ENCODE peak calls at places on chromosomes 2 and 18, in seven cellular contexts. E is stimulated activated CD4-positive, alpha-beta T cell treated with anti-CD3 and anti-CD28 coated beads, Interleukin-15, amount 100 ng/mL, for 1 hour; Y is HAP-1; R is SW480; Z is AG10803; P is NCI-H1417; H is activated naive CD4-positive, alpha-beta T cell. Q is an unnamed sample.

GRCh38 chr2:175123254-175123653 is 44.7 kb downstream of the ATF2 start:
- DNase-seq in E (no peak), Y (no peak), R (no peak), Z (no peak), P (no peak), H (no peak), Q (no peak)

GRCh38 chr2:68478688-68479087 is 11.3 kb downstream of the APLF start:
- DNase-seq in E (no peak), Y (no peak), R (no peak), Z (no peak), P (no peak), H (no peak), Q (no peak)

GRCh38 chr18:63444567-63444966 is 22.3 kb upstream of the VPS4B start:
- DNase-seq in E (no peak), Y (no peak), R (no peak), Z (peak; percentile 91), P (no peak), H (no peak), Q (no peak)

GRCh38 chr2:28338046-28338753 is 54.5 kb upstream of the FOSL2 start:
- DNase-seq in E (no peak), Y (no peak), R (peak; percentile 59), Z (peak; percentile 98), P (no peak), H (no peak), Q (no peak)

GRCh38 chr2:59530258-59530657 is 1023.2 kb downstream of the BCL11A start:
- DNase-seq in E (no peak), Y (no peak), R (no peak), Z (no peak), P (no peak), H (no peak), Q (no peak)

GRCh38 chr2:219358170-219359075 is 25.9 kb upstream of the RESP18 start:
- DNase-seq in E (no peak), Y (no peak), R (no peak), Z (no peak), P (peak; percentile 47), H (no peak), Q (no peak)

GRCh38 chr18:21167641-21168372 is 56.2 kb upstream of the ROCK1 start:
- DNase-seq in E (no peak), Y (peak; percentile 33), R (peak; percentile 35), Z (no peak), P (peak; percentile 94), H (no peak), Q (peak; percentile 76)

GRCh38 chr18:28175047-28175929 is 1.6 kb downstream of the CDH2 start:
- DNase-seq in E (no peak), Y (peak; percentile 87), R (no peak), Z (peak; percentile 56), P (peak; percentile 82), H (no peak), Q (no peak)

GRCh38 chr2:206443735-206444527 is 599 bp downstream of the ADAM23 start:
- DNase-seq in E (no peak), Y (peak; percentile 38), R (peak; percentile 23), Z (peak; percentile 28), P (peak; percentile 86), H (no peak), Q (no peak)

GRCh38 chr2:128440666-128441340 is 122.1 kb upstream of the HS6ST1 start:
- DNase-seq in E (no peak), Y (peak; percentile 5), R (no peak), Z (no peak), P (no peak), H (no peak), Q (no peak)